ENCODE peak calls at places on chromosomes 4 and X, in ten cellular contexts. J is fibroblast of mammary gland, A is Right ventricle myocardium superior, I is left lung, G is mucosa of gallbladder, O is AG20443, H is AG04450, N is A549, U is HCEC 1CT, K is sigmoid colon. X is an unnamed sample.

GRCh38 chr4:30728291-30728690 is 8.1 kb downstream of the PCDH7 start:
- DNase-seq in H (no peak), U (peak), A (no peak), K (no peak), G (no peak), O (no peak), J (no peak), I (no peak), N (no peak), X (no peak)

GRCh38 chr4:153602758-153603157 is 81.3 kb upstream of the TLR2 start:
- DNase-seq in J (no peak), O (no peak), U (no peak), N (no peak), I (no peak), H (no peak), K (no peak), A (no peak), G (no peak), X (no peak)

GRCh38 chr4:56976878-56977320 is 507 bp downstream of the NOA1 start:
- DNase-seq in K (peak), H (no peak), A (peak), U (no peak), G (peak), I (peak), J (no peak), N (peak), O (peak), X (no peak)

GRCh38 chr4:141580523-141580922 is 55.9 kb upstream of the IL15 start:
- DNase-seq in I (no peak), H (no peak), U (no peak), G (no peak), O (no peak), N (no peak), K (no peak), J (no peak), A (no peak), X (no peak)

GRCh38 chr4:77035153-77035552 is 40.6 kb downstream of the CCNI start:
- DNase-seq in G (no peak), J (no peak), N (no peak), U (no peak), O (no peak), I (no peak), K (no peak), H (no peak), A (no peak), X (no peak)

GRCh38 chr4:130147618-130148017 is 1051.7 kb downstream of the C4orf33 start:
- DNase-seq in U (no peak), G (no peak), H (no peak), I (no peak), K (no peak), J (no peak), A (no peak), O (no peak), N (no peak), X (no peak)

GRCh38 chrX:20506739-20507138 is 240.0 kb upstream of the RPS6KA3 start:
- DNase-seq in I (no peak), A (no peak), G (no peak), N (no peak), U (no peak), H (no peak), O (peak), K (no peak), J (no peak), X (no peak)

GRCh38 chr4:138392751-138393308 is 150.7 kb upstream of the SLC7A11 start:
- DNase-seq in A (no peak), K (no peak), I (no peak), U (no peak), O (no peak), G (no peak), J (no peak), H (no peak), N (no peak), X (no peak)

GRCh38 chr4:8747896-8748575 is 123.6 kb downstream of the HMX1 start:
- DNase-seq in N (no peak), O (no peak), I (no peak), H (no peak), A (peak), G (no peak), U (no peak), J (no peak), K (peak), X (no peak)

GRCh38 chrX:75155830-75156525 is at the start of gene ABCB7:
- DNase-seq in G (peak), I (peak), U (peak), O (peak), J (peak), K (peak), H (peak), A (peak), N (peak), X (no peak)

GRCh38 chr4:164440196-164440595 is 313.7 kb upstream of the SMIM31 start:
- DNase-seq in U (no peak), O (no peak), A (no peak), G (no peak), K (no peak), H (no peak), I (no peak), N (no peak), J (peak), X (no peak)

GRCh38 chr4:146333187-146333894 is 119.0 kb downstream of the REELD1 start:
- DNase-seq in K (no peak), U (peak), G (no peak), A (no peak), O (peak), J (peak), H (peak), I (no peak), N (no peak), X (no peak)

GRCh38 chr4:113635739-113636437 is 125.7 kb downstream of the CAMK2D start:
- DNase-seq in H (peak), G (no peak), O (peak), N (no peak), K (no peak), J (peak), A (no peak), I (no peak), U (peak), X (no peak)

GRCh38 chrX:39905475-39905889 is 192.3 kb downstream of the BCOR start:
- DNase-seq in O (no peak), G (no peak), U (peak), A (no peak), J (no peak), I (no peak), H (no peak), N (no peak), K (peak), X (no peak)

GRCh38 chrX:150643271-150643670 is 49.9 kb upstream of the MTMR1 start:
- DNase-seq in O (no peak), G (no peak), A (no peak), K (no peak), I (no peak), N (no peak), U (peak), J (peak), H (no peak), X (no peak)

X was measured in cortex of kidney.